ENCODE peak calls at places on chromosome 14, in four cellular contexts. One of them, this sample, is unnamed.
A peak's percentile ranks its signal among the peaks of the same experiment; 100 is the strongest.

GRCh38 chr14:100654814-100655795 is 67.9 kb upstream of the BEGAIN start:
- DNase-seq in neural progenitor cell: peak; percentile 73
- DNase-seq in hepatocyte: peak; percentile 78
- DNase-seq in GM23338: peak; percentile 66
- DNase-seq in this sample: peak; percentile 96

GRCh38 chr14:88983755-88984154 is 159.3 kb downstream of the TTC8 start:
- DNase-seq in neural progenitor cell: no peak
- DNase-seq in hepatocyte: peak; percentile 32
- DNase-seq in GM23338: no peak
- DNase-seq in this sample: peak; percentile 69

GRCh38 chr14:77039285-77040058 is 11.0 kb upstream of the IRF2BPL start:
- DNase-seq in neural progenitor cell: no peak
- DNase-seq in GM23338: no peak
- DNase-seq in hepatocyte: peak; percentile 73
- DNase-seq in this sample: peak; percentile 84

GRCh38 chr14:78022059-78022458 is 148.1 kb upstream of the NRXN3 start:
- DNase-seq in hepatocyte: peak; percentile 71
- DNase-seq in neural progenitor cell: peak; percentile 87
- DNase-seq in GM23338: peak; percentile 90
- DNase-seq in this sample: peak; percentile 68

GRCh38 chr14:95863295-95863694 is 13.3 kb upstream of the TUNAR start:
- DNase-seq in neural progenitor cell: no peak
- DNase-seq in hepatocyte: no peak
- DNase-seq in GM23338: no peak
- DNase-seq in this sample: no peak

GRCh38 chr14:86221755-86222154 is 691.8 kb downstream of the FLRT2 start:
- DNase-seq in hepatocyte: no peak
- DNase-seq in GM23338: peak; percentile 15
- DNase-seq in neural progenitor cell: peak; percentile 2
- DNase-seq in this sample: no peak

GRCh38 chr14:56949828-56950227 is 139.5 kb upstream of the OTX2 start:
- DNase-seq in neural progenitor cell: no peak
- DNase-seq in GM23338: no peak
- DNase-seq in hepatocyte: no peak
- DNase-seq in this sample: no peak

GRCh38 chr14:34179723-34180122 is 228.8 kb upstream of the EGLN3 start:
- DNase-seq in neural progenitor cell: no peak
- DNase-seq in GM23338: no peak
- DNase-seq in hepatocyte: no peak
- DNase-seq in this sample: no peak

GRCh38 chr14:90272523-90272922 is 16.2 kb downstream of the PSMC1 start:
- DNase-seq in hepatocyte: no peak
- DNase-seq in neural progenitor cell: no peak
- DNase-seq in GM23338: no peak
- DNase-seq in this sample: no peak

GRCh38 chr14:89186850-89187376 is 230.1 kb downstream of the FOXN3 start:
- DNase-seq in hepatocyte: no peak
- DNase-seq in neural progenitor cell: no peak
- DNase-seq in GM23338: no peak
- DNase-seq in this sample: no peak

GRCh38 chr14:92103363-92103762 is 3.0 kb downstream of the ATXN3 start:
- DNase-seq in neural progenitor cell: no peak
- DNase-seq in hepatocyte: no peak
- DNase-seq in GM23338: no peak
- DNase-seq in this sample: no peak

GRCh38 chr14:89304972-89305703 is 111.9 kb downstream of the FOXN3 start:
- DNase-seq in neural progenitor cell: peak; percentile 14
- DNase-seq in hepatocyte: peak; percentile 37
- DNase-seq in GM23338: no peak
- DNase-seq in this sample: peak; percentile 72

GRCh38 chr14:100552524-100553125 is 34.6 kb downstream of the BEGAIN start:
- DNase-seq in GM23338: no peak
- DNase-seq in hepatocyte: no peak
- DNase-seq in neural progenitor cell: no peak
- DNase-seq in this sample: no peak

GRCh38 chr14:59454131-59454530 is 11.0 kb downstream of the GPR135 start:
- DNase-seq in GM23338: no peak
- DNase-seq in neural progenitor cell: no peak
- DNase-seq in hepatocyte: no peak
- DNase-seq in this sample: peak; percentile 79

GRCh38 chr14:32197919-32198318 is 3.9 kb upstream of the RNU6-7 start:
- DNase-seq in neural progenitor cell: no peak
- DNase-seq in GM23338: no peak
- DNase-seq in hepatocyte: no peak
- DNase-seq in this sample: no peak

GRCh38 chr14:21768116-21768874 is 94.7 kb upstream of the OR4E1 start:
- DNase-seq in neural progenitor cell: peak; percentile 80
- DNase-seq in GM23338: peak; percentile 86
- DNase-seq in hepatocyte: peak; percentile 55
- DNase-seq in this sample: no peak

GRCh38 chr14:95261616-95262510 is 57.8 kb downstream of the CLMN start:
- DNase-seq in neural progenitor cell: no peak
- DNase-seq in hepatocyte: no peak
- DNase-seq in GM23338: no peak
- DNase-seq in this sample: no peak

GRCh38 chr14:100285021-100285912 is 21.0 kb downstream of the SLC25A29 start:
- DNase-seq in neural progenitor cell: peak; percentile 86
- DNase-seq in hepatocyte: peak; percentile 88
- DNase-seq in GM23338: peak; percentile 85
- DNase-seq in this sample: peak; percentile 99

GRCh38 chr14:79369359-79370332 is 841.7 kb downstream of the DIO2 start:
- DNase-seq in GM23338: no peak
- DNase-seq in neural progenitor cell: no peak
- DNase-seq in hepatocyte: peak; percentile 72
- DNase-seq in this sample: peak; percentile 55

GRCh38 chr14:23814858-23815257 is 138.7 kb upstream of the DHRS4 start:
- DNase-seq in GM23338: no peak
- DNase-seq in hepatocyte: no peak
- DNase-seq in neural progenitor cell: no peak
- DNase-seq in this sample: no peak

GRCh38 chr14:76313303-76313702 is 62.6 kb upstream of the ESRRB start:
- DNase-seq in neural progenitor cell: no peak
- DNase-seq in hepatocyte: no peak
- DNase-seq in GM23338: peak; percentile 55
- DNase-seq in this sample: no peak

GRCh38 chr14:54489731-54490447 is 1.1 kb upstream of the GMFB start:
- DNase-seq in neural progenitor cell: no peak
- DNase-seq in hepatocyte: no peak
- DNase-seq in GM23338: no peak
- DNase-seq in this sample: no peak

GRCh38 chr14:72444701-72445100 is 449.2 kb downstream of the DPF3 start:
- DNase-seq in hepatocyte: no peak
- DNase-seq in neural progenitor cell: no peak
- DNase-seq in GM23338: no peak
- DNase-seq in this sample: no peak

GRCh38 chr14:91277546-91278382 is 33.3 kb upstream of the GPR68 start:
- DNase-seq in GM23338: no peak
- DNase-seq in neural progenitor cell: no peak
- DNase-seq in hepatocyte: no peak
- DNase-seq in this sample: no peak

GRCh38 chr14:73712071-73712506 is 2.1 kb downstream of the PNMA1 start:
- DNase-seq in hepatocyte: no peak
- DNase-seq in GM23338: no peak
- DNase-seq in neural progenitor cell: no peak
- DNase-seq in this sample: no peak

GRCh38 chr14:84894254-84894653 is 635.7 kb upstream of the FLRT2 start:
- DNase-seq in GM23338: no peak
- DNase-seq in neural progenitor cell: no peak
- DNase-seq in hepatocyte: no peak
- DNase-seq in this sample: no peak

GRCh38 chr14:74547331-74547927 is 53.9 kb downstream of the ISCA2 start:
- DNase-seq in neural progenitor cell: peak; percentile 44
- DNase-seq in GM23338: peak; percentile 55
- DNase-seq in hepatocyte: no peak
- DNase-seq in this sample: peak; percentile 46

GRCh38 chr14:34951286-34951685 is 31.5 kb upstream of the SRP54 start:
- DNase-seq in neural progenitor cell: no peak
- DNase-seq in hepatocyte: no peak
- DNase-seq in GM23338: no peak
- DNase-seq in this sample: peak; percentile 80

GRCh38 chr14:59398841-59399240 is 66.3 kb downstream of the GPR135 start:
- DNase-seq in GM23338: no peak
- DNase-seq in neural progenitor cell: no peak
- DNase-seq in hepatocyte: no peak
- DNase-seq in this sample: no peak

DNA sequence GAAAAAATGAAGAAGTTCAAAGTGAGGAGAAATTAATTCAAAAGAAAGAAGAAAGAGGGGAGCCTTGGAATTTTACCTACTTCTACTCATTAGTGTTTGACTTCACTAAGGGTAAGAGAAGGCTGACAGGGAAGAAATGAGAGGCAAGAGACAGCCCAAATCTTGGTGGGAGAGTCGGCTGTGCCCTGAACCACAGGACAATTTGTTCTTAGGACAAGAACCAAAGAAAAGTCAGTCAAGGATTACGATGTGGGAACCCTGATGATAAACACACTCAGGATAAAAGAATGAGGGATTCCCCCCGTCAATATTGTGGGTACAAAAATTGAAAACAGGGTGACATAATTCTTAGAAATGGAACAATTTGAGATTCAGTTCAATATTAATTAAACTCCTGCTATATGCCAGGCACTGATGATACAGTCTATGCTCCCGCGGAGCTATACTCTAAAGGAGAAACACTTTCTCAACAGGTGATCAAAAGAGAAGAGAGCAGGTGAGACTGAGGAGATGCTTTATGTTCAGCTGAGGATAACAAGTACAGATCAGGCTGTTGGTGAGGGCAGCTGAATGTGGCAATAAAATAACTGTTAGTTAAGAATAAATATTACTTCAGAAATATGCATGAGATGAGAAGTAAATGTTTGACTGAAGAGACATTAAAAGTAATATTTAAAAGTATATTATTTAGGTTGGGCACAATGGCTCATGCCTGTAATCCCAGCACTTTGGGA is 175.4 kb downstream of the SLC25A21 start:
- DNase-seq in neural progenitor cell: no peak
- DNase-seq in GM23338: no peak
- DNase-seq in hepatocyte: no peak
- DNase-seq in this sample: no peak
- H3K4me2 ChIP-seq in neural progenitor cell: no peak overlapping the region
- H3K4me2 ChIP-seq in GM23338: no peak overlapping the region
- H3K4me2 ChIP-seq in hepatocyte: no peak overlapping the region
- H3K4me2 ChIP-seq in this sample: no peak overlapping the region

DNA sequence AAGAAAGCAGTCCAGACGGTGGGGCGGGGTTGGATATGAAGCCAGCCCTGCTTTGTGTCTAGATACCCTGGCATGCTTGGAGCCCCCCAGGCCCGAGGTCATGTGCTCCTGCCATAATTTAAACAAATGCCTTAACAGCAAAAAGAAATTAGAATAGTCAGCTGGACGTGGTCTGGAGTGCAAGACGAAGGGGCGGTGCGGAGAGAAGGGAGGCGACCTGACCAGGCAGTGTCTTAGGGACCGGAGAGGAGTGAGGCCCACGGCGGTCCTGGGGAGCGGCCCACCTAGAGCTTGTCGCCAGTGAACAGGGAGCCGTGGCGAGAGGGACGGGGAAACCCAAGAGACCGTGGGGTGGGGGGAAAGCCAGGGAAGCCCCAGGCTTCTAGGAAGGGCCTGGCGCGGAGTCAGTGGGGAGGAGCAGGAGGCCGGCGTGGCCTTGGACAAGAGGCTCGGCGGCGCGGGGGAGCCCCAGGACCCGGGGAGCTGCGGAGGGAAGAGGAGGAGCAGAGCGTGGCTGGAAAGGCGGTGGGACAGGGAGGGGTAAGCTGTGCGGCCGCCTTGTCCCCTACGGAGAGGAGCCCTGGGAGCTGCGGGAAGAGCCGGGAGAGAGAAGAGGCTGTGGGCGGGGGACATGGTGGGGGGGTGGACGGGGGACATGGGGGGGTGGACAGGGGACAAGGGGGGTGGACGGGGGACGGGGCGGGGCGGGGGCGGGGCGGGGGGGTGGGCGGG is 118.5 kb upstream of the C14orf180 start:
- DNase-seq in neural progenitor cell: peak; percentile 73
- DNase-seq in GM23338: peak; percentile 86
- DNase-seq in hepatocyte: peak; percentile 34
- DNase-seq in this sample: peak; percentile 59
- H3K4me1 ChIP-seq in neural progenitor cell: peaks cover 8% of the 10 kb centered on the region
- H3K4me1 ChIP-seq in GM23338: no peaks in the 10 kb centered on the region
- H3K4me1 ChIP-seq in hepatocyte: peaks cover 7% of the 10 kb centered on the region
- H3K4me1 ChIP-seq in this sample: no peaks in the 10 kb centered on the region

GRCh38 chr14:102922490-102923200 is at the start of gene AMN:
- DNase-seq in GM23338: peak; percentile 79
- DNase-seq in hepatocyte: peak; percentile 87
- DNase-seq in neural progenitor cell: peak; percentile 48
- DNase-seq in this sample: peak; percentile 85

GRCh38 chr14:102924632-102925588 is 2.4 kb downstream of the AMN start:
- DNase-seq in GM23338: peak; percentile 44
- DNase-seq in neural progenitor cell: no peak
- DNase-seq in hepatocyte: no peak
- DNase-seq in this sample: peak; percentile 83

GRCh38 chr14:102925646-102926045 is 3.2 kb downstream of the AMN start:
- DNase-seq in hepatocyte: no peak
- DNase-seq in GM23338: no peak
- DNase-seq in neural progenitor cell: no peak
- DNase-seq in this sample: peak; percentile 81

GRCh38 chr14:102923920-102924486 is 1.5 kb downstream of the AMN start:
- DNase-seq in neural progenitor cell: no peak
- DNase-seq in GM23338: no peak
- DNase-seq in hepatocyte: peak; percentile 31
- DNase-seq in this sample: peak; percentile 80

GRCh38 chr14:102923201-102923919 is 897 bp downstream of the AMN start:
- DNase-seq in GM23338: peak; percentile 50
- DNase-seq in neural progenitor cell: peak; percentile 45
- DNase-seq in hepatocyte: peak; percentile 42
- DNase-seq in this sample: peak; percentile 77
- H3K4me3 ChIP-seq in GM23338: peak overlapping the region; percentile 66
- H3K4me3 ChIP-seq in neural progenitor cell: peak overlapping the region; percentile 40
- H3K4me3 ChIP-seq in hepatocyte: peak overlapping the region; percentile 52
- H3K4me3 ChIP-seq in this sample: peak overlapping the region; percentile 43

DNA sequence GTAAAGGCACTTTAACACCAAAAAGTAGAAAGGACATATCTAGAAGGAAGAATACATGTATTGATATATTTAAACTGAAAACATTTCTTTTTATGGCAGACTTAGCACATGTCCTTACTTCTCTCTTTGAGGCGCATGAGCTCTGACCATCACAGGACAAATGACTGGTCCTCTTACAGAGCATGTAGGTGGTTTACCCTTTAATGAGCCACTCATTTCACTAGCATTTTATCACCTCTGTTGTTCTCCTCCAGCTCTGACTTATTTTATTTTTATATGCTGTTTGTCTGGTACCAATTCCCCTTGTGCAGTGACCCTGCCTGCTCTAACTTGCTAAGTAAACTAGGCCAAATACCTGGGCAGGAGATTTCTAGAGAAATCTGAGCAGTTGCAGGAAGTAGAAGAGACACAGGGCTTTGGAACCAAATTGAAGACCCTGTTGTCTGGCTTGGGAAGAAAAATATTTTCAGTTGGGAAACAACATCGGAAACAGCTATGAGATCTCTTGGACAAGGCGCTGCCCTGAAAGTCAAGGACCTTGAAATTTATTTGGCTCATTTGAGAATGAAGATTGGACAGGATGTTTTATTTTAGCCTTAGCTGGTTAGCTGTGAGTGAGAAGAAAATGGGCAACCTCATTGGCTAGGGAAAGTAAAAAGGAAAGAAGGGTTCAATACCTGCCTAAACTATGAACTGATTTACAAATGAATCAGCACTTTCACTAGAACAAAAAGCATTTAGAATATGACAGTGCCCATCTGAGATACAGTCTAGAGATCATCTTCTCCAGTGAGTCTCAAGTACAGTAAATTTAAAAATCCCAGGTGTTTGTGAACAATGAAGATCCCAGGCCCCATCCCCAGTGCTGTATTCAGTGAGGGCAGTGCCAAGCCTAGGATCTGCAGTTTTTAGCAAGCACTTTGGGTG is 374.4 kb downstream of the ZFP36L1 start:
- DNase-seq in GM23338: no peak
- DNase-seq in neural progenitor cell: no peak
- DNase-seq in hepatocyte: no peak
- DNase-seq in this sample: no peak
- H3K4me2 ChIP-seq in GM23338: no peak overlapping the region
- H3K4me2 ChIP-seq in neural progenitor cell: no peak overlapping the region
- H3K4me2 ChIP-seq in hepatocyte: no peak overlapping the region
- H3K4me2 ChIP-seq in this sample: no peak overlapping the region

This sample was measured in osteoblast.